ENCODE peak calls at places on chromosomes 11 and 22, in eight cellular contexts. J is H4; H is glutamatergic neuron; O is T-helper 1 cell; E is ELR; L is WTC11; Q is activated gamma-delta T cell treated with anti-CD3 and anti-CD28 coated beads, Interleukin-2, amount 50 U/mL, for 16 hours; N is lung microvascular endothelial cell. D is an unnamed sample.

GRCh38 chr11:62810748-62811147 is 5.5 kb upstream of the NXF1 start:
- DNase-seq in L (no peak), J (no peak), H (no peak), N (no peak), E (no peak), Q (no peak), O (no peak), D (no peak)

GRCh38 chr22:17769013-17769715 is 5.1 kb downstream of the BID start:
- DNase-seq in Q (no peak), O (no peak), N (no peak), L (no peak), J (no peak), H (no peak), E (no peak), D (no peak)

GRCh38 chr11:9251306-9251705 is 13.8 kb downstream of the DENND5A start:
- DNase-seq in O (peak), H (no peak), J (no peak), N (no peak), E (peak), Q (no peak), L (no peak), D (no peak)

GRCh38 chr11:123298488-123299447 is 103.7 kb upstream of the CLMP start:
- DNase-seq in N (no peak), Q (no peak), J (no peak), H (no peak), L (peak), O (no peak), E (no peak), D (no peak)

GRCh38 chr11:128678017-128678416 is 15.9 kb upstream of the FLI1 start:
- DNase-seq in L (no peak), E (no peak), O (no peak), J (no peak), H (no peak), Q (no peak), N (peak), D (no peak)

GRCh38 chr22:39518124-39518786 is 2.1 kb upstream of the ATF4 start:
- DNase-seq in E (peak), J (no peak), L (no peak), Q (no peak), N (no peak), O (no peak), H (no peak), D (no peak)

GRCh38 chr11:128165572-128165971 is 421.8 kb downstream of the ETS1 start:
- DNase-seq in N (no peak), J (no peak), O (no peak), H (no peak), E (no peak), L (no peak), Q (no peak), D (no peak)

GRCh38 chr22:36701166-36701713 is 2.3 kb downstream of the CACNG2 start:
- DNase-seq in J (no peak), E (no peak), H (no peak), O (no peak), N (no peak), Q (no peak), L (no peak), D (no peak)

GRCh38 chr11:115784796-115785521 is 280.7 kb upstream of the CADM1 start:
- DNase-seq in Q (no peak), O (no peak), E (no peak), N (no peak), H (no peak), J (peak), L (no peak), D (no peak)

GRCh38 chr11:88655163-88655562 is 317.6 kb upstream of the CTSC start:
- DNase-seq in N (no peak), J (no peak), O (no peak), E (no peak), L (no peak), H (no peak), Q (no peak), D (no peak)

GRCh38 chr11:61736310-61736709 is 16.1 kb upstream of the MYRF start:
- DNase-seq in L (no peak), E (no peak), H (no peak), O (no peak), Q (no peak), J (no peak), N (no peak), D (no peak)

GRCh38 chr11:132962026-132962425 is 570.3 kb downstream of the OPCML start:
- DNase-seq in L (no peak), E (peak), N (no peak), H (no peak), J (peak), Q (no peak), O (no peak), D (peak)

GRCh38 chr11:88813233-88813915 is 252.4 kb downstream of the GRM5 start:
- DNase-seq in N (no peak), L (no peak), E (no peak), O (no peak), J (no peak), Q (no peak), H (no peak), D (no peak)

GRCh38 chr22:21938071-21938822 is 14.4 kb downstream of the PPM1F start:
- DNase-seq in O (peak), H (peak), Q (peak), J (peak), L (peak), N (peak), E (peak), D (peak)

GRCh38 chr11:67022341-67022933 is 497 bp upstream of the SYT12 start:
- DNase-seq in E (peak), L (no peak), Q (no peak), O (no peak), J (peak), H (no peak), N (no peak), D (peak)

GRCh38 chr11:44877908-44878459 is 72.7 kb downstream of the TP53I11 start:
- DNase-seq in E (no peak), L (no peak), H (peak), J (peak), O (no peak), N (no peak), Q (no peak), D (no peak)

GRCh38 chr11:46134540-46134939 is 13.3 kb upstream of the PHF21A start:
- DNase-seq in J (no peak), H (no peak), N (no peak), E (peak), Q (no peak), L (peak), O (no peak), D (no peak)

GRCh38 chr22:47127441-47127871 is 365.0 kb downstream of the TBC1D22A start:
- DNase-seq in E (no peak), J (no peak), O (no peak), Q (no peak), N (no peak), L (no peak), H (peak), D (no peak)

GRCh38 chr11:17979770-17980371 is 33.0 kb downstream of the SERGEF start:
- DNase-seq in E (peak), J (no peak), L (peak), H (no peak), N (peak), O (peak), Q (peak), D (no peak)

GRCh38 chr22:25451480-25452114 is 112.9 kb upstream of the GRK3 start:
- DNase-seq in E (no peak), O (no peak), N (no peak), Q (no peak), J (no peak), L (no peak), H (no peak), D (no peak)

GRCh38 chr11:66476841-66477251 is 3.4 kb upstream of the DPP3 start:
- DNase-seq in E (no peak), H (peak), O (no peak), N (no peak), J (no peak), Q (no peak), L (peak), D (no peak)

GRCh38 chr11:61910473-61911123 is 6.8 kb downstream of the RAB3IL1 start:
- DNase-seq in N (no peak), O (no peak), Q (no peak), L (no peak), J (no peak), H (no peak), E (no peak), D (no peak)

GRCh38 chr11:127890026-127890611 is 697.2 kb downstream of the ETS1 start:
- DNase-seq in O (no peak), L (no peak), H (no peak), J (peak), E (peak), N (no peak), Q (no peak), D (no peak)

GRCh38 chr11:115194798-115195101 is 309.5 kb downstream of the CADM1 start:
- DNase-seq in O (peak), H (no peak), L (no peak), Q (no peak), N (no peak), J (no peak), E (no peak), D (no peak)

GRCh38 chr11:33719587-33719986 is 16.6 kb downstream of the CD59 start:
- DNase-seq in H (no peak), N (no peak), J (no peak), E (no peak), Q (no peak), L (no peak), O (no peak), D (no peak)

GRCh38 chr22:33324228-33324627 is 266.0 kb upstream of the SYN3 start:
- DNase-seq in Q (no peak), H (peak), O (no peak), N (no peak), E (no peak), J (no peak), L (no peak), D (no peak)

GRCh38 chr11:117438371-117439000 is 110.8 kb downstream of the CEP164 start:
- DNase-seq in E (peak), O (no peak), H (no peak), Q (no peak), L (no peak), J (no peak), N (no peak), D (no peak)

GRCh38 chr11:35619754-35620640 is 1.7 kb downstream of the FJX1 start:
- DNase-seq in N (peak), L (peak), Q (no peak), O (no peak), J (peak), E (peak), H (peak), D (peak)

GRCh38 chr11:12674571-12674935 is 332 bp downstream of the TEAD1 start:
- DNase-seq in L (no peak), O (no peak), E (peak), Q (no peak), J (no peak), N (no peak), H (peak), D (no peak)

GRCh38 chr11:69642549-69642912 is 1.6 kb downstream of the CCND1 start:
- DNase-seq in J (no peak), O (no peak), L (no peak), E (no peak), N (no peak), H (no peak), Q (peak), D (no peak)

GRCh38 chr11:16526947-16527346 is 170.6 kb upstream of the SOX6 start:
- DNase-seq in N (no peak), L (no peak), Q (no peak), J (no peak), O (no peak), H (no peak), E (no peak), D (no peak)

D was measured in anterior cingulate cortex.